ENCODE peak calls at places on chromosome 5, in four cellular contexts. P, C, Q and S are unnamed samples.

GRCh38 chr5:163534476-163535172 is 29.2 kb downstream of the MAT2B start:
- DNase-seq in P (no peak), C (no peak), Q (no peak), S (no peak)

GRCh38 chr5:172905346-172905756 is 53.9 kb upstream of the RPL26L1 start:
- DNase-seq in P (no peak), C (no peak), Q (no peak), S (no peak)

GRCh38 chr5:51882647-51883046 is 499.4 kb downstream of the ISL1 start:
- DNase-seq in P (no peak), C (no peak), Q (no peak), S (no peak)

GRCh38 chr5:126097881-126098280 is 325.3 kb upstream of the GRAMD2B start:
- DNase-seq in P (no peak), C (no peak), Q (no peak), S (no peak)

GRCh38 chr5:85140471-85140870 is 755.8 kb upstream of the EDIL3 start:
- DNase-seq in P (no peak), C (no peak), Q (no peak), S (no peak)

GRCh38 chr5:172342907-172343306 is 59.3 kb upstream of the UBTD2 start:
- DNase-seq in P (no peak), C (no peak), Q (no peak), S (no peak)

GRCh38 chr5:67971223-67971830 is 244.2 kb upstream of the PIK3R1 start:
- DNase-seq in P (peak; percentile 51), C (no peak), Q (no peak), S (no peak)

GRCh38 chr5:140318778-140319177 is 15.9 kb upstream of the PFDN1 start:
- DNase-seq in P (no peak), C (no peak), Q (no peak), S (no peak)

GRCh38 chr5:30239331-30240022 is 954.0 kb upstream of the CDH6 start:
- DNase-seq in P (no peak), C (no peak), Q (no peak), S (no peak)

GRCh38 chr5:155047818-155048217 is 34.3 kb downstream of the KIF4B start:
- DNase-seq in P (no peak), C (no peak), Q (no peak), S (no peak)

GRCh38 chr5:72280655-72281069 is 39.4 kb downstream of the MRPS27 start:
- DNase-seq in P (no peak), C (no peak), Q (no peak), S (no peak)

GRCh38 chr5:148798786-148799185 is 27.6 kb upstream of the ADRB2 start:
- DNase-seq in P (no peak), C (no peak), Q (no peak), S (no peak)

GRCh38 chr5:150060471-150060870 is 25.9 kb downstream of the CSF1R start:
- DNase-seq in P (peak; percentile 28), C (no peak), Q (no peak), S (no peak)

GRCh38 chr5:146756546-146756945 is 122.0 kb downstream of the PPP2R2B start:
- DNase-seq in P (no peak), C (no peak), Q (no peak), S (no peak)

GRCh38 chr5:122972877-122973276 is 63.6 kb downstream of the PPIC start:
- DNase-seq in P (no peak), C (no peak), Q (no peak), S (no peak)

GRCh38 chr5:141877478-141878185 is 578 bp downstream of the PCDH1 start:
- DNase-seq in P (no peak), C (peak; percentile 78), Q (no peak), S (no peak)

GRCh38 chr5:142915840-142916424 is 145.8 kb downstream of the ARHGAP26 start:
- DNase-seq in P (no peak), C (no peak), Q (no peak), S (no peak)

GRCh38 chr5:173963867-173964429 is 25.0 kb upstream of the C5orf47 start:
- DNase-seq in P (no peak), C (no peak), Q (no peak), S (no peak)

GRCh38 chr5:139368613-139369012 is 14.5 kb downstream of the SLC23A1 start:
- DNase-seq in P (no peak), C (no peak), Q (no peak), S (no peak)

GRCh38 chr5:56112526-56113121 is 117.9 kb upstream of the IL6ST start:
- DNase-seq in P (no peak), C (no peak), Q (no peak), S (no peak)

GRCh38 chr5:37132646-37133045 is 116.5 kb downstream of the CPLANE1 start:
- DNase-seq in P (no peak), C (no peak), Q (no peak), S (no peak)

GRCh38 chr5:15421798-15422456 is 78.1 kb upstream of the FBXL7 start:
- DNase-seq in P (no peak), C (no peak), Q (no peak), S (no peak)

GRCh38 chr5:132506094-132506692 is 15.6 kb upstream of the IRF1 start:
- DNase-seq in P (no peak), C (no peak), Q (no peak), S (no peak)

GRCh38 chr5:95667219-95667618 is 15.6 kb downstream of the SPATA9 start:
- DNase-seq in P (no peak), C (no peak), Q (no peak), S (no peak)

GRCh38 chr5:132364319-132364718 is 5.2 kb upstream of the SLC22A5 start:
- DNase-seq in P (no peak), C (no peak), Q (no peak), S (no peak)